ENCODE peak calls at places on chromosomes 7 and 10, in five cellular contexts. Y is body of pancreas, F is smooth muscle cell of the brain vasculature, S is T-helper 17 cell, N is EH. I is an unnamed sample.

GRCh38 chr7:29765392-29765979 is 40.8 kb upstream of the WIPF3 start:
- DNase-seq in N (no peak), S (no peak), F (no peak), Y (no peak), I (no peak)

GRCh38 chr10:98610855-98611254 is 164.1 kb upstream of the HPS1 start:
- DNase-seq in Y (no peak), N (no peak), S (no peak), F (no peak), I (no peak)

GRCh38 chr7:21256310-21256877 is 171.5 kb upstream of the SP4 start:
- DNase-seq in N (peak; percentile 38), Y (peak; percentile 20), F (peak; percentile 12), S (no peak), I (peak; percentile 65)

GRCh38 chr7:29807179-29807841 is 1.0 kb downstream of the WIPF3 start:
- DNase-seq in N (no peak), Y (peak; percentile 58), F (no peak), S (no peak), I (no peak)

GRCh38 chr10:124003070-124003419 is 90.4 kb downstream of the CHST15 start:
- DNase-seq in F (no peak), N (no peak), Y (no peak), S (no peak), I (no peak)

GRCh38 chr7:65307651-65308299 is 65.9 kb upstream of the ZNF92 start:
- DNase-seq in N (peak; percentile 62), Y (peak; percentile 44), S (peak; percentile 27), F (peak; percentile 46), I (peak; percentile 50)

GRCh38 chr7:92366730-92367129 is 80.6 kb upstream of the GATAD1 start:
- DNase-seq in N (peak; percentile 73), Y (no peak), F (no peak), S (no peak), I (no peak)

GRCh38 chr10:58341422-58341821 is 6.6 kb downstream of the UBE2D1 start:
- DNase-seq in F (no peak), N (no peak), Y (no peak), S (no peak), I (no peak)

GRCh38 chr7:101935521-101936141 is 118.2 kb downstream of the CUX1 start:
- DNase-seq in N (no peak), Y (no peak), S (no peak), F (no peak), I (no peak)

GRCh38 chr7:1122832-1123501 is 35.1 kb downstream of the GPER1 start:
- DNase-seq in Y (no peak), F (no peak), N (no peak), S (no peak), I (no peak)

GRCh38 chr10:101273330-101273729 is 44.1 kb upstream of the LBX1 start:
- DNase-seq in Y (no peak), S (no peak), N (peak; percentile 17), F (no peak), I (no peak)

GRCh38 chr7:77415822-77416620 is at the start of gene GSAP:
- DNase-seq in F (no peak), N (peak; percentile 49), Y (peak; percentile 87), S (peak; percentile 15), I (peak; percentile 25)